ENCODE peak calls at places on chromosomes 5 and 9, in six cellular contexts. W is AG04449, H is NCI-H1105 treated with DMSO at 0.1 percent for 48 hours, A is mucosa of gallbladder, O is A549, G is left lobe of liver. F is an unnamed sample.

GRCh38 chr5:136295914-136296313 is 69.4 kb downstream of the TRPC7 start:
- DNase-seq in G (no peak), A (no peak), H (no peak), O (no peak), W (peak), F (no peak)

GRCh38 chr9:20355022-20355421 is 267.3 kb downstream of the MLLT3 start:
- DNase-seq in A (no peak), G (no peak), W (peak), O (no peak), H (no peak), F (peak)

GRCh38 chr5:141870871-141871270 is 7.3 kb downstream of the PCDH1 start:
- DNase-seq in W (no peak), A (no peak), H (no peak), G (no peak), O (no peak), F (no peak)

GRCh38 chr5:140365282-140365681 is 5.3 kb downstream of the SLC4A9 start:
- DNase-seq in A (no peak), H (no peak), W (no peak), O (no peak), G (no peak), F (no peak)

GRCh38 chr5:145520335-145520734 is 314.8 kb downstream of the PRELID2 start:
- DNase-seq in W (no peak), H (no peak), G (no peak), O (no peak), A (no peak), F (no peak)

GRCh38 chr5:43602456-43602817 is 543 bp upstream of the NNT start:
- DNase-seq in W (no peak), G (peak), O (peak), H (peak), A (peak), F (peak)

GRCh38 chr9:81002242-81002641 is 687.1 kb downstream of the TLE1 start:
- DNase-seq in A (no peak), O (no peak), W (no peak), H (no peak), G (no peak), F (no peak)

GRCh38 chr9:114155967-114156294 is 594 bp downstream of the COL27A1 start:
- DNase-seq in H (no peak), W (no peak), A (no peak), G (no peak), O (no peak), F (no peak)

GRCh38 chr5:54695198-54695966 is 177.8 kb downstream of the SNX18 start:
- DNase-seq in G (no peak), O (no peak), A (no peak), H (no peak), W (no peak), F (no peak)

GRCh38 chr9:134477342-134477925 is 151.2 kb downstream of the RXRA start:
- DNase-seq in O (no peak), A (no peak), W (no peak), G (no peak), H (no peak), F (no peak)

GRCh38 chr9:85895685-85896084 is 45.3 kb upstream of the NAA35 start:
- DNase-seq in G (no peak), H (no peak), O (no peak), W (no peak), A (no peak), F (no peak)

GRCh38 chr9:113588242-113588810 is 124.8 kb downstream of the RGS3 start:
- DNase-seq in W (no peak), A (no peak), O (no peak), G (no peak), H (no peak), F (no peak)

GRCh38 chr9:93417538-93417937 is 33.9 kb upstream of the FAM120A start:
- DNase-seq in W (no peak), H (no peak), A (no peak), O (no peak), G (no peak), F (no peak)

GRCh38 chr5:141840826-141841360 is 37.3 kb downstream of the PCDH1 start:
- DNase-seq in H (no peak), W (no peak), G (no peak), A (no peak), O (no peak), F (no peak)

GRCh38 chr9:98781588-98782383 is 14.6 kb downstream of the ANKS6 start:
- DNase-seq in H (no peak), W (no peak), O (peak), G (no peak), A (peak), F (no peak)

GRCh38 chr5:20368581-20368980 is 380.6 kb upstream of the CDH18 start:
- DNase-seq in W (no peak), O (no peak), A (no peak), G (no peak), H (no peak), F (no peak)

GRCh38 chr5:99441235-99441634 is 512.4 kb upstream of the CHD1 start:
- DNase-seq in W (no peak), A (no peak), G (no peak), H (no peak), O (no peak), F (no peak)

GRCh38 chr9:88270398-88270797 is 117.8 kb upstream of the SPIN1 start:
- DNase-seq in W (no peak), H (no peak), O (peak), G (no peak), A (no peak), F (no peak)

GRCh38 chr5:57102905-57103255 is 71.0 kb upstream of the GPBP1 start:
- DNase-seq in A (no peak), H (no peak), O (peak), G (no peak), W (no peak), F (no peak)

GRCh38 chr9:121857941-121858340 is 206.5 kb downstream of the DAB2IP start:
- DNase-seq in A (no peak), W (no peak), H (peak), G (no peak), O (no peak), F (no peak)

GRCh38 chr5:37774912-37775483 is 64.8 kb downstream of the GDNF start:
- DNase-seq in H (no peak), A (no peak), W (no peak), O (peak), G (no peak), F (no peak)

GRCh38 chr5:160268111-160268510 is 38.8 kb downstream of the FABP6 start:
- DNase-seq in W (no peak), A (no peak), G (no peak), O (no peak), H (no peak), F (no peak)

GRCh38 chr5:170747851-170748250 is 35.7 kb upstream of the GABRP start:
- DNase-seq in W (no peak), H (no peak), A (no peak), O (peak), G (no peak), F (no peak)

GRCh38 chr9:8674550-8674949 is 875.0 kb upstream of the DMAC1 start:
- DNase-seq in O (no peak), H (no peak), W (no peak), A (no peak), G (no peak), F (no peak)

GRCh38 chr9:120324996-120325642 is 254.8 kb downstream of the CDK5RAP2 start:
- DNase-seq in O (no peak), A (no peak), H (peak), G (no peak), W (no peak), F (no peak)

GRCh38 chr9:121607434-121608248 is 43.8 kb upstream of the DAB2IP start:
- DNase-seq in H (no peak), O (peak), A (no peak), G (no peak), W (peak), F (no peak)

GRCh38 chr5:82730862-82731261 is 346.3 kb downstream of the TMEM167A start:
- DNase-seq in H (no peak), W (no peak), A (no peak), O (no peak), G (no peak), F (no peak)

GRCh38 chr9:31839273-31839672 is 545.2 kb upstream of the ACO1 start:
- DNase-seq in O (no peak), W (no peak), A (no peak), G (no peak), H (peak), F (no peak)

GRCh38 chr5:33410221-33410620 is 30.5 kb upstream of the TARS1 start:
- DNase-seq in A (no peak), G (no peak), H (no peak), O (no peak), W (no peak), F (no peak)

GRCh38 chr9:137083418-137084004 is 3.3 kb upstream of the MAN1B1 start:
- DNase-seq in O (peak), H (no peak), W (peak), A (peak), G (no peak), F (peak)

GRCh38 chr5:134464988-134465855 is 53.5 kb upstream of the CDKN2AIPNL start:
- DNase-seq in H (no peak), G (peak), O (no peak), W (no peak), A (no peak), F (no peak)

GRCh38 chr9:34163439-34163838 is 15.4 kb upstream of the UBAP1 start:
- DNase-seq in O (peak), W (no peak), H (no peak), G (no peak), A (no peak), F (no peak)